ENCODE peak calls at places on chromosomes 2 and 18, in nine cellular contexts. I is EL; B is stimulated activated CD4-positive, alpha-beta T cell treated with anti-CD3 and anti-CD28 coated beads, Interleukin-15, amount 100 ng/mL, for 1 hour; S is stimulated activated CD8-positive, alpha-beta memory T cell treated with anti-CD3 and anti-CD28 coated beads, Interleukin-4, amount 100 ng/mL, for 4 hours; W is fibroblast of gingiva; Y is G401; O is activated T-cell treated with anti-CD3 and anti-CD28 coated beads for 1 hour; H is GM23248; J is T-helper 9 cell. M is an unnamed sample.

GRCh38 chr18:8478166-8478967 is 130.9 kb upstream of the RAB12 start:
- DNase-seq in I (peak; percentile 54), B (peak; percentile 31), S (no peak), W (peak; percentile 41), Y (peak; percentile 39), O (peak; percentile 35), H (peak; percentile 64), J (peak; percentile 43), M (no peak)

GRCh38 chr2:233100192-233100998 is 40.3 kb downstream of the INPP5D start:
- DNase-seq in I (no peak), B (no peak), S (peak; percentile 66), W (no peak), Y (no peak), O (peak; percentile 44), H (no peak), J (peak; percentile 45), M (no peak)

GRCh38 chr2:81706856-81707255 is 1402.3 kb upstream of the LRRTM1 start:
- DNase-seq in I (no peak), B (no peak), S (no peak), W (no peak), Y (no peak), O (no peak), H (no peak), J (no peak), M (no peak)

GRCh38 chr2:98564541-98565164 is 43.7 kb downstream of the COA5 start:
- DNase-seq in I (no peak), B (no peak), S (no peak), W (no peak), Y (peak; percentile 75), O (no peak), H (no peak), J (no peak), M (no peak)

GRCh38 chr2:100256416-100256815 is 65.9 kb downstream of the LONRF2 start:
- DNase-seq in I (no peak), B (no peak), S (no peak), W (no peak), Y (no peak), O (no peak), H (peak; percentile 15), J (no peak), M (no peak)

GRCh38 chr2:176075476-176075875 is 8.3 kb downstream of the EVX2 start:
- DNase-seq in I (no peak), B (no peak), S (no peak), W (no peak), Y (no peak), O (no peak), H (no peak), J (no peak), M (no peak)

GRCh38 chr2:206212673-206213513 is 53.2 kb downstream of the EEF1B2 start:
- DNase-seq in I (peak; percentile 64), B (no peak), S (no peak), W (peak; percentile 68), Y (peak; percentile 4), O (no peak), H (peak; percentile 76), J (no peak), M (no peak)

GRCh38 chr2:58308435-58308834 is 67.3 kb upstream of the FANCL start:
- DNase-seq in I (no peak), B (no peak), S (no peak), W (no peak), Y (no peak), O (no peak), H (no peak), J (no peak), M (no peak)

GRCh38 chr18:42174909-42175308 is 219.9 kb downstream of the PIK3C3 start:
- DNase-seq in I (peak; percentile 3), B (no peak), S (no peak), W (no peak), Y (no peak), O (no peak), H (peak; percentile 14), J (no peak), M (no peak)

GRCh38 chr2:55887906-55888625 is 35.5 kb downstream of the EFEMP1 start:
- DNase-seq in I (peak; percentile 76), B (no peak), S (no peak), W (peak; percentile 64), Y (no peak), O (no peak), H (peak; percentile 90), J (no peak), M (no peak)

GRCh38 chr2:118622931-118623330 is 224.5 kb downstream of the EN1 start:
- DNase-seq in I (no peak), B (no peak), S (no peak), W (peak; percentile 33), Y (no peak), O (no peak), H (no peak), J (no peak), M (no peak)

GRCh38 chr2:170362895-170363582 is 185.1 kb downstream of the MYO3B start:
- DNase-seq in I (no peak), B (no peak), S (no peak), W (peak; percentile 6), Y (no peak), O (no peak), H (peak; percentile 70), J (no peak), M (peak; percentile 30)

GRCh38 chr2:228318218-228318617 is 136.7 kb upstream of the SPHKAP start:
- DNase-seq in I (peak; percentile 59), B (no peak), S (no peak), W (no peak), Y (peak; percentile 65), O (no peak), H (peak; percentile 49), J (no peak), M (no peak)

GRCh38 chr18:37521500-37522465 is 43.8 kb downstream of the CELF4 start:
- DNase-seq in I (no peak), B (no peak), S (no peak), W (no peak), Y (peak; percentile 50), O (no peak), H (no peak), J (no peak), M (no peak)

GRCh38 chr2:167404896-167405295 is 516.6 kb downstream of the XIRP2 start:
- DNase-seq in I (peak; percentile 19), B (no peak), S (no peak), W (peak; percentile 25), Y (no peak), O (no peak), H (peak; percentile 27), J (no peak), M (no peak)

GRCh38 chr2:109258376-109258775 is 129.4 kb downstream of the SH3RF3 start:
- DNase-seq in I (no peak), B (no peak), S (no peak), W (no peak), Y (no peak), O (no peak), H (no peak), J (no peak), M (no peak)

GRCh38 chr2:230902180-230902899 is 22.7 kb downstream of the GPR55 start:
- DNase-seq in I (peak; percentile 60), B (peak; percentile 46), S (peak; percentile 47), W (peak; percentile 59), Y (peak; percentile 25), O (peak; percentile 18), H (peak; percentile 81), J (peak; percentile 27), M (no peak)

GRCh38 chr2:195559431-195559914 is 97.6 kb upstream of the SLC39A10 start:
- DNase-seq in I (peak; percentile 77), B (peak; percentile 27), S (peak; percentile 43), W (peak; percentile 45), Y (no peak), O (peak; percentile 45), H (peak; percentile 78), J (peak; percentile 61), M (no peak)

M was measured in GOT3.